ENCODE peak calls at places on chromosomes 5 and 9, in ten cellular contexts. E is neural progenitor cell, Q is ovary, W is IMR-90, V is tibial nerve, J is kidney, U is breast epithelium, D is hepatocyte, I is heart right ventricle, R is lung. S is an unnamed sample. For H3K4me1, the result is how much of the 10 kb centered on the place peaks cover.

GRCh38 chr9:123883634-123884033 is 46.3 kb downstream of the DENND1A start:
- DNase-seq in E (no peak), Q (no peak), W (peak), V (no peak), J (no peak), U (no peak), D (no peak), I (no peak), R (no peak), S (no peak)

GRCh38 chr9:133773889-133774655 is 35.9 kb upstream of the SARDH start:
- DNase-seq in E (no peak), Q (peak), W (peak), V (no peak), J (peak), U (no peak), D (no peak), I (no peak), R (no peak), S (no peak)

GRCh38 chr5:39213437-39214207 is 5.7 kb downstream of the FYB1 start:
- DNase-seq in E (no peak), Q (no peak), W (no peak), V (no peak), J (no peak), U (no peak), D (no peak), I (no peak), R (no peak), S (no peak)

GRCh38 chr9:109092051-109092580 is 27.6 kb downstream of the TMEM245 start:
- DNase-seq in E (no peak), Q (no peak), W (no peak), V (no peak), J (no peak), U (no peak), D (no peak), I (no peak), R (no peak), S (no peak)

GRCh38 chr9:106878943-106879916 is 16.3 kb downstream of the ZNF462 start:
- DNase-seq in E (peak), Q (peak), W (peak), V (peak), J (peak), U (peak), D (peak), I (peak), R (peak), S (no peak)

GRCh38 chr5:67966712-67967111 is 248.8 kb upstream of the PIK3R1 start:
- DNase-seq in E (no peak), Q (no peak), W (no peak), V (no peak), J (no peak), U (no peak), D (no peak), I (no peak), R (no peak), S (no peak)

GRCh38 chr5:90056911-90057705 is 352.4 kb downstream of the CETN3 start:
- DNase-seq in E (peak), Q (no peak), W (no peak), V (no peak), J (peak), U (no peak), D (no peak), I (no peak), R (no peak), S (no peak)

GRCh38 chr5:83000448-83000847 is 76.7 kb downstream of the TMEM167A start:
- DNase-seq in E (no peak), Q (no peak), W (peak), V (no peak), J (no peak), U (no peak), D (no peak), I (no peak), R (no peak), S (no peak)

GRCh38 chr5:66436721-66437120 is 159.5 kb upstream of the MAST4 start:
- DNase-seq in E (no peak), Q (no peak), W (no peak), V (no peak), J (no peak), U (no peak), D (peak), I (no peak), R (no peak), S (no peak)

GRCh38 chr5:154287136-154287535 is 96.6 kb downstream of the GALNT10 start:
- DNase-seq in E (peak), Q (no peak), W (peak), V (no peak), J (no peak), U (peak), D (peak), I (peak), R (peak), S (no peak)

GRCh38 chr5:161600156-161600555 is 53.6 kb upstream of the GABRB2 start:
- DNase-seq in E (peak), Q (no peak), W (no peak), V (no peak), J (no peak), U (no peak), D (no peak), I (no peak), R (no peak), S (no peak)

GRCh38 chr9:95341262-95342011 is 23.9 kb upstream of the FANCC start:
- DNase-seq in E (peak), Q (no peak), W (peak), V (no peak), J (no peak), U (no peak), D (no peak), I (peak), R (no peak), S (no peak)

GRCh38 chr9:113463418-113464285 is at the start of gene RGS3:
- DNase-seq in E (peak), Q (peak), W (no peak), V (no peak), J (peak), U (no peak), D (peak), I (peak), R (peak), S (no peak)
- H3K4me1 ChIP-seq in E (under half), Q (under half), W (under half), V (under half), J (under half), U (under half), D (under half), I (under half), R (under half), S (under half)

GRCh38 chr9:127174386-127175318 is 52.2 kb upstream of the ANGPTL2 start:
- DNase-seq in E (no peak), Q (peak), W (no peak), V (no peak), J (peak), U (peak), D (no peak), I (no peak), R (no peak), S (peak)
- H3K4me1 ChIP-seq in E (under half), Q (under half), W (under half), V (under half), J (under half), U (under half), D (under half), I (under half), R (under half), S (under half)

GRCh38 chr5:132771559-132771998 is 5.5 kb downstream of the SEPTIN8 start:
- DNase-seq in E (peak), Q (peak), W (peak), V (no peak), J (no peak), U (no peak), D (no peak), I (peak), R (no peak), S (no peak)

GRCh38 chr5:132773114-132773513 is 3.9 kb downstream of the SEPTIN8 start:
- DNase-seq in E (no peak), Q (no peak), W (no peak), V (no peak), J (no peak), U (no peak), D (no peak), I (no peak), R (no peak), S (no peak)

GRCh38 chr5:132772291-132773070 is 4.6 kb downstream of the SEPTIN8 start:
- DNase-seq in E (no peak), Q (no peak), W (no peak), V (no peak), J (no peak), U (peak), D (no peak), I (no peak), R (no peak), S (no peak)

GRCh38 chr5:132768485-132768868 is 8.6 kb downstream of the SEPTIN8 start:
- DNase-seq in E (no peak), Q (no peak), W (no peak), V (no peak), J (no peak), U (no peak), D (no peak), I (no peak), R (no peak), S (peak)

GRCh38 chr5:132770476-132771159 is 6.4 kb downstream of the SEPTIN8 start:
- DNase-seq in E (peak), Q (no peak), W (no peak), V (no peak), J (no peak), U (peak), D (no peak), I (no peak), R (no peak), S (no peak)
- H3K4me1 ChIP-seq in E (under half), Q (under half), W (under half), V (under half), J (under half), U (under half), D (under half), I (half or more), R (under half), S (half or more)

DNA sequence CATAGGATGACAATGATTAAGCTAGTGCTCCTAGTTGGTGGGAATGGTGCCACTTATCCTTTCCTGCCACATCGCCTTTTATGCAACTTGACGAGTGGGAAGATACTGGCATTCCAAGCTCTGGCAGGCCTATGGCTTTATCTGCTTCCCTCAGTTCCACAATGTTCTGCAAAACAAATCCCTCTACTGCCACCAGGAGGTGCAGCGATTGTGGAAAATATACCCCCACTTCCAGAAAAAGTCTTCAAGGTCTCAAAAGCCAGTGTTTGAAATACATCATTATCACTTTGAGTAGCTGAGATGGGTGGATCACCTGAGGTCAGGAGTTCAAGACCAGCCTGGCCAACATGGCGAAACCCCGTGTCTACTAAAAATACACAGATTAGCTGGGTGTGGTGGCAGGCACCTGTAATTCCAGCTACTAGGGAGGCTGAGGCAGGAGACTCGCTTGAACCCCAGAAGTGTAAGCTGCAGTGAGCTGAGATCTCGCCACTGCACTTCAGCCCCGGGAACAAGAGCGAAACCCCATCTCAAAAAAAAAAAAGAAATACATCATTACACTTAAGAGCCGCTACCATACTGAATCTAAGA is 3.4 kb downstream of the CLINT1 start:
- DNase-seq in E (peak), Q (peak), W (peak), V (no peak), J (no peak), U (no peak), D (peak), I (peak), R (peak), S (no peak)
- H3K4me1 ChIP-seq in E (under half), Q (under half), W (under half), V (under half), J (under half), U (under half), D (under half), I (under half), R (under half), S (under half)

S was measured in suprapubic skin.